ENCODE peak calls at places on chromosomes 4 and X, in five cellular contexts. One of them, this sample, is unnamed.
A peak's percentile ranks its signal among the peaks of the same experiment; 100 is the strongest.

GRCh38 chr4:1856920-1857699 is 1.2 kb upstream of the LETM1 start:
- DNase-seq in lower lobe of right lung: no peak
- DNase-seq in WTC11: peak; percentile 42
- DNase-seq in left ventricle myocardium inferior: no peak
- DNase-seq in neural crest cell: no peak
- DNase-seq in this sample: no peak

GRCh38 chr4:3656441-3657376 is 109.5 kb upstream of the ADRA2C start:
- DNase-seq in lower lobe of right lung: no peak
- DNase-seq in WTC11: no peak
- DNase-seq in left ventricle myocardium inferior: no peak
- DNase-seq in neural crest cell: no peak
- DNase-seq in this sample: no peak

GRCh38 chr4:76753814-76754213 is 144.1 kb downstream of the SOWAHB start:
- DNase-seq in lower lobe of right lung: no peak
- DNase-seq in WTC11: no peak
- DNase-seq in left ventricle myocardium inferior: no peak
- DNase-seq in neural crest cell: peak; percentile 12
- DNase-seq in this sample: no peak

GRCh38 chr4:153501578-153501977 is 35.4 kb downstream of the TMEM131L start:
- DNase-seq in lower lobe of right lung: no peak
- DNase-seq in WTC11: no peak
- DNase-seq in left ventricle myocardium inferior: no peak
- DNase-seq in neural crest cell: no peak
- DNase-seq in this sample: no peak

GRCh38 chr4:128353791-128354190 is 66.2 kb upstream of the PGRMC2 start:
- DNase-seq in lower lobe of right lung: no peak
- DNase-seq in WTC11: no peak
- DNase-seq in left ventricle myocardium inferior: no peak
- DNase-seq in neural crest cell: no peak
- DNase-seq in this sample: no peak

GRCh38 chr4:151604238-151604637 is 156.6 kb downstream of the GATB start:
- DNase-seq in lower lobe of right lung: no peak
- DNase-seq in WTC11: no peak
- DNase-seq in left ventricle myocardium inferior: no peak
- DNase-seq in neural crest cell: no peak
- DNase-seq in this sample: no peak

GRCh38 chr4:37685726-37686372 is 327 bp downstream of the RELL1 start:
- DNase-seq in lower lobe of right lung: no peak
- DNase-seq in WTC11: peak; percentile 41
- DNase-seq in left ventricle myocardium inferior: peak; percentile 58
- DNase-seq in neural crest cell: no peak
- DNase-seq in this sample: no peak

GRCh38 chr4:68175562-68176155 is 46.0 kb upstream of the TMPRSS11F start:
- DNase-seq in lower lobe of right lung: no peak
- DNase-seq in WTC11: no peak
- DNase-seq in left ventricle myocardium inferior: no peak
- DNase-seq in neural crest cell: peak; percentile 58
- DNase-seq in this sample: no peak

GRCh38 chrX:129574214-129574613 is 34.2 kb downstream of the OCRL start:
- DNase-seq in lower lobe of right lung: no peak
- DNase-seq in WTC11: no peak
- DNase-seq in left ventricle myocardium inferior: no peak
- DNase-seq in neural crest cell: no peak
- DNase-seq in this sample: no peak

GRCh38 chrX:68249904-68250303 is 183.4 kb downstream of the OPHN1 start:
- DNase-seq in lower lobe of right lung: no peak
- DNase-seq in WTC11: no peak
- DNase-seq in left ventricle myocardium inferior: no peak
- DNase-seq in neural crest cell: no peak
- DNase-seq in this sample: no peak

GRCh38 chr4:145609494-145610427 is 9.4 kb upstream of the MMAA start:
- DNase-seq in lower lobe of right lung: no peak
- DNase-seq in WTC11: peak; percentile 71
- DNase-seq in left ventricle myocardium inferior: peak; percentile 31
- DNase-seq in neural crest cell: peak; percentile 68
- DNase-seq in this sample: peak; percentile 49

GRCh38 chr4:165765053-165765452 is 108.0 kb upstream of the TLL1 start:
- DNase-seq in lower lobe of right lung: no peak
- DNase-seq in WTC11: no peak
- DNase-seq in left ventricle myocardium inferior: no peak
- DNase-seq in neural crest cell: no peak
- DNase-seq in this sample: no peak

GRCh38 chrX:9992061-9992460 is 24.9 kb downstream of the CLDN34 start:
- DNase-seq in lower lobe of right lung: no peak
- DNase-seq in WTC11: no peak
- DNase-seq in left ventricle myocardium inferior: no peak
- DNase-seq in neural crest cell: no peak
- DNase-seq in this sample: no peak

GRCh38 chr4:53932784-53933183 is 131.6 kb downstream of the CHIC2 start:
- DNase-seq in lower lobe of right lung: no peak
- DNase-seq in WTC11: no peak
- DNase-seq in left ventricle myocardium inferior: no peak
- DNase-seq in neural crest cell: no peak
- DNase-seq in this sample: no peak

GRCh38 chrX:16638533-16638932 is 11.4 kb upstream of the S100G start:
- DNase-seq in lower lobe of right lung: no peak
- DNase-seq in WTC11: no peak
- DNase-seq in left ventricle myocardium inferior: no peak
- DNase-seq in neural crest cell: no peak
- DNase-seq in this sample: no peak

GRCh38 chr4:84814100-84814750 is 152.3 kb downstream of the WDFY3 start:
- DNase-seq in lower lobe of right lung: no peak
- DNase-seq in WTC11: no peak
- DNase-seq in left ventricle myocardium inferior: no peak
- DNase-seq in neural crest cell: no peak
- DNase-seq in this sample: peak; percentile 55

GRCh38 chr4:164768516-164768915 is 14.6 kb downstream of the SMIM31 start:
- DNase-seq in lower lobe of right lung: no peak
- DNase-seq in WTC11: no peak
- DNase-seq in left ventricle myocardium inferior: no peak
- DNase-seq in neural crest cell: no peak
- DNase-seq in this sample: no peak

GRCh38 chr4:102438396-102438795 is 62.8 kb upstream of the NFKB1 start:
- DNase-seq in lower lobe of right lung: no peak
- DNase-seq in WTC11: no peak
- DNase-seq in left ventricle myocardium inferior: no peak
- DNase-seq in neural crest cell: no peak
- DNase-seq in this sample: no peak

GRCh38 chr4:161936625-161937133 is 227.1 kb downstream of the FSTL5 start:
- DNase-seq in lower lobe of right lung: no peak
- DNase-seq in WTC11: no peak
- DNase-seq in left ventricle myocardium inferior: no peak
- DNase-seq in neural crest cell: no peak
- DNase-seq in this sample: no peak

GRCh38 chr4:25030283-25031076 is at the start of gene LGI2:
- DNase-seq in lower lobe of right lung: peak; percentile 55
- DNase-seq in WTC11: peak; percentile 54
- DNase-seq in left ventricle myocardium inferior: peak; percentile 52
- DNase-seq in neural crest cell: peak; percentile 34
- DNase-seq in this sample: no peak

GRCh38 chr4:6134612-6135220 is 65.6 kb downstream of the JAKMIP1 start:
- DNase-seq in lower lobe of right lung: no peak
- DNase-seq in WTC11: no peak
- DNase-seq in left ventricle myocardium inferior: no peak
- DNase-seq in neural crest cell: no peak
- DNase-seq in this sample: no peak
- TF ChIP-seq CTCF in lower lobe of right lung: peak; percentile 7
- TF ChIP-seq CTCF in WTC11: no peak
- TF ChIP-seq CTCF in left ventricle myocardium inferior: no peak
- TF ChIP-seq CTCF in neural crest cell: no peak
- TF ChIP-seq CTCF in this sample: no peak

DNA sequence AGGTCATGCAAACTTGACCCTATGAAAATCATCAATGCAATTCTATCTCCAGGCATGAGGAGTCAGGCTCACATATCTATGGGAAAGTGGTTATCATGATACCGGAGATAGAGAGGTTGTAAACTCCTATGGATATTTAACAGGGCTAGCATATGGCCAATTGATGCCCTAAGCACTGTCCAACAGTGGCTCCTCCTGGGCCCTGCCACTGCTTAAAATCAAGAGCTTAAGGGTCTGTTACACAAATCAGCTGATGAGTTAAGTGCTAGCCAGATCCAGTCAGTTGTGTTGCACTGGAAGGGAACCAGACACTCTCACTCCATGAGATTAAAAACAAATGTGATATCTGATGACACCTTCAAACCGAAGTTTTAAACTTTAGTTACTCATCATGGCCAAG is 337.6 kb downstream of the STIM2 start:
- DNase-seq in lower lobe of right lung: no peak
- DNase-seq in WTC11: no peak
- DNase-seq in left ventricle myocardium inferior: no peak
- DNase-seq in neural crest cell: no peak
- DNase-seq in this sample: no peak
- TF ChIP-seq CTCF in lower lobe of right lung: no peak
- TF ChIP-seq CTCF in WTC11: no peak
- TF ChIP-seq CTCF in left ventricle myocardium inferior: no peak
- TF ChIP-seq CTCF in neural crest cell: no peak
- TF ChIP-seq CTCF in this sample: no peak

DNA sequence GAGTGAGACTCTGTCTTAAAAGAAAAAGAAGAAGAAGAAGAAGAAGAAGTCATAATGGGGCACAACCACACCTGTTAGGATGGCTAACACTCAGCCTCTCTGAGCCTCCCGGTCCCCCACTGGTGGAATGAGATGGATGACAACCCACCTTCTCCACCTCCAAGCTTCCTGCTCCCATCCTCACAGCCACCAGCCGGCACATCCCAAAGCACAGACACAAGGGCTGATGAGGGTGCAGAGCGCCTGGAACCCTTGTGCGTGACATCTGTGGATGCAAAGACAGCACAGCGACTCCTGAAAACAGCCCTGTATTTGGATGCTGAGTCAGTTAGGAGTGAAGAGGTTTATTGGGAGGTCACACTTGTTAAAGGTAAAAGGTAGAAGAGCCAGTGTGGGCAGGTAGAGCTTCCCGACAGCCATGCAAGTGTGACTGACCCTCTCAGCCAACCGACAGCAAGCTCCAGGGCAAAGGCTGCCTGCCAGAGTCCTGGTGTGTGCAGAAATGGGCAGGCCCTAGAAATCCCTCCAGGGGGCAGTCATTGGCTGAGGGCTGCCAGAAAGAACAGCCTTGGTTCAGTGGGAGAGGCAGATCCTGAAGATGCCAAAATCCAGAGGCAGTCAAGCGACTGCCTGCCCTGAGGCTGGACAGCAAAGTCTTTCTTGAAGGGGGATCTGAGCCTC is 26.6 kb upstream of the MAN2B2 start:
- DNase-seq in lower lobe of right lung: no peak
- DNase-seq in WTC11: peak; percentile 65
- DNase-seq in left ventricle myocardium inferior: peak; percentile 26
- DNase-seq in neural crest cell: peak; percentile 29
- DNase-seq in this sample: no peak
- TF ChIP-seq CTCF in lower lobe of right lung: no peak
- TF ChIP-seq CTCF in WTC11: peak; percentile 26
- TF ChIP-seq CTCF in left ventricle myocardium inferior: peak; percentile 51
- TF ChIP-seq CTCF in neural crest cell: peak; percentile 48
- TF ChIP-seq CTCF in this sample: no peak

DNA sequence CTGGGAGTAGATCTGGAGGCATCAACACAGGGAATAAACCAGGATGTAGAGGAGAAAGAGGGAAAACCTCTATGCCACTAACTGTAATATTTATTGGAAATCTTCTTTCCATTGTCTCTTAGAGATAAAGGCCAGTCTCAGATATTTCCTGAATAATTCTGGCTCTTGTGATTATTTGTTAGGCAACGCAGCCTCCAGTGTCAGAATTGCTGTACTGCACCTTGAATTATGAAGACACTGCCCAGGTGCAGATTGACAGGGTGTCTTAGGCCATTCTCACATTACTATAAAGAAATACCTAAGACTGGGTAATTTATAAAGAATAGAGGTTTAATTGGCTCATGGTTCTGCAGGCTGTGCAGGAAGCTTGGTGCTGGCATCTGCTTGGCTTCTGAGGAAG is 100.7 kb upstream of the ZDHHC15 start:
- DNase-seq in lower lobe of right lung: no peak
- DNase-seq in WTC11: peak; percentile 10
- DNase-seq in left ventricle myocardium inferior: no peak
- DNase-seq in neural crest cell: peak; percentile 2
- DNase-seq in this sample: no peak
- TF ChIP-seq CTCF in lower lobe of right lung: no peak
- TF ChIP-seq CTCF in WTC11: no peak
- TF ChIP-seq CTCF in left ventricle myocardium inferior: peak; percentile 46
- TF ChIP-seq CTCF in neural crest cell: peak; percentile 53
- TF ChIP-seq CTCF in this sample: no peak

DNA sequence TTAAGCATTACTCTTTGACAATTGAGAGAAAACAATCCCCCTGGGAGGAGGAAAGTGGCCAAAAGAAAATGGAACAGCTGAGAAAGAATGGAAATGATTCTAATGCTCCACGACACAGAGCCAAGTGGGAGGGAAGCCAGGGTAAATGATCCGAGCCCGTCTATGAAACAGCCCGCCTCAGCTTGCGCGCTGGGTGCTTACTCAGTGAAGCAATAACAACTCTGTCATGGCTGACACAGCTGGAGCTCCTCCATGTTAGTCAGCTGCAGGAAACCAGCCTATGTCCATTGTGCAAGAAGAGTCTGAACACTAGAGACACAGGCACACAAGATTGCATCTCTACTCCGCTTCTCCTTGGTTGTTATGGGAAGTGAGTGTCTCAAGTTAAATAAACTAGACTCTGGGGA is 19.3 kb downstream of the NOA1 start:
- DNase-seq in lower lobe of right lung: peak; percentile 69
- DNase-seq in WTC11: no peak
- DNase-seq in left ventricle myocardium inferior: peak; percentile 77
- DNase-seq in neural crest cell: no peak
- DNase-seq in this sample: peak; percentile 89
- TF ChIP-seq CTCF in lower lobe of right lung: no peak
- TF ChIP-seq CTCF in WTC11: no peak
- TF ChIP-seq CTCF in left ventricle myocardium inferior: no peak
- TF ChIP-seq CTCF in neural crest cell: no peak
- TF ChIP-seq CTCF in this sample: no peak

DNA sequence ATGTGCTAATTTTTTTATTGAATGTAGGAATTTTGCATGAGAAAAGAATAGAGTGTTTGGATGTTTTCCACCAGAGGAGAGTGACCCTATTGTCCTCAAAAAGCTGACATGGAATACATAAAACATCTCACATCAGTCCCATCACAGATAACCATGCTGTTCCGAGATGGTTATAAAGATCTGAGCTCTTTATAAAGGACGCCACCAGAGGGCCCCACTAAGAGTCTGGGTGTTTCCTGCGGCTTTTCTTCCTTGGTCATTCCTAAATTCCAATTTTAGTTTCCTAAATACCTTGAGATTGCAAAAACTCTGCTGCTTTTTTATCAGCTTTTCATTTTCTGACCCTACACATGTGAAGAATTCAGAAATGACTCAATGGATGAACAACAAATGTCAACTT is 504.5 kb upstream of the FRG1 start:
- DNase-seq in lower lobe of right lung: no peak
- DNase-seq in WTC11: no peak
- DNase-seq in left ventricle myocardium inferior: no peak
- DNase-seq in neural crest cell: no peak
- DNase-seq in this sample: no peak
- TF ChIP-seq CTCF in lower lobe of right lung: no peak
- TF ChIP-seq CTCF in WTC11: peak; percentile 23
- TF ChIP-seq CTCF in left ventricle myocardium inferior: peak; percentile 42
- TF ChIP-seq CTCF in neural crest cell: peak; percentile 37
- TF ChIP-seq CTCF in this sample: peak; percentile 14